ENCODE peak calls at places on chromosome 17, in eight cellular contexts. One of them, this sample, is unnamed. For H3K9me3, the result is how much of the 10 kb centered on the place peaks cover.

GRCh38 chr17:28523876-28524275 is 17.7 kb downstream of the FOXN1 start:
- DNase-seq in stomach: no peak
- DNase-seq in breast epithelium: no peak
- DNase-seq in CD8-positive, alpha-beta T cell: no peak
- DNase-seq in tibial nerve: no peak
- DNase-seq in Caco-2: no peak
- DNase-seq in adrenal gland: no peak
- DNase-seq in upper lobe of right lung: no peak
- DNase-seq in this sample: no peak

GRCh38 chr17:40168262-40168832 is 8.9 kb upstream of the RAPGEFL1 start:
- DNase-seq in breast epithelium: no peak
- DNase-seq in upper lobe of right lung: peak
- DNase-seq in CD8-positive, alpha-beta T cell: peak
- DNase-seq in tibial nerve: peak
- DNase-seq in adrenal gland: peak
- DNase-seq in stomach: peak
- DNase-seq in Caco-2: peak
- DNase-seq in this sample: peak

GRCh38 chr17:57745242-57745641 is at the start of gene CCDC182:
- DNase-seq in tibial nerve: no peak
- DNase-seq in upper lobe of right lung: no peak
- DNase-seq in breast epithelium: no peak
- DNase-seq in CD8-positive, alpha-beta T cell: no peak
- DNase-seq in adrenal gland: no peak
- DNase-seq in Caco-2: no peak
- DNase-seq in stomach: no peak
- DNase-seq in this sample: no peak

GRCh38 chr17:427891-428290 is 75.3 kb upstream of the RPH3AL start:
- DNase-seq in adrenal gland: no peak
- DNase-seq in CD8-positive, alpha-beta T cell: no peak
- DNase-seq in upper lobe of right lung: no peak
- DNase-seq in breast epithelium: no peak
- DNase-seq in tibial nerve: no peak
- DNase-seq in stomach: no peak
- DNase-seq in Caco-2: no peak
- DNase-seq in this sample: no peak

GRCh38 chr17:41417576-41418015 is 6.8 kb downstream of the KRT37 start:
- DNase-seq in adrenal gland: no peak
- DNase-seq in CD8-positive, alpha-beta T cell: no peak
- DNase-seq in stomach: no peak
- DNase-seq in upper lobe of right lung: no peak
- DNase-seq in Caco-2: peak
- DNase-seq in tibial nerve: no peak
- DNase-seq in breast epithelium: no peak
- DNase-seq in this sample: peak

GRCh38 chr17:57524790-57525543 is 220.1 kb downstream of the CCDC182 start:
- DNase-seq in CD8-positive, alpha-beta T cell: no peak
- DNase-seq in breast epithelium: no peak
- DNase-seq in stomach: no peak
- DNase-seq in Caco-2: no peak
- DNase-seq in tibial nerve: no peak
- DNase-seq in upper lobe of right lung: no peak
- DNase-seq in adrenal gland: no peak
- DNase-seq in this sample: no peak

GRCh38 chr17:50601789-50602375 is 32.8 kb upstream of the ABCC3 start:
- DNase-seq in breast epithelium: no peak
- DNase-seq in Caco-2: no peak
- DNase-seq in tibial nerve: no peak
- DNase-seq in adrenal gland: no peak
- DNase-seq in stomach: no peak
- DNase-seq in CD8-positive, alpha-beta T cell: no peak
- DNase-seq in upper lobe of right lung: no peak
- DNase-seq in this sample: no peak

GRCh38 chr17:11797803-11798202 is 199.5 kb downstream of the ZNF18 start:
- DNase-seq in Caco-2: no peak
- DNase-seq in stomach: no peak
- DNase-seq in tibial nerve: no peak
- DNase-seq in CD8-positive, alpha-beta T cell: no peak
- DNase-seq in upper lobe of right lung: no peak
- DNase-seq in adrenal gland: no peak
- DNase-seq in breast epithelium: no peak
- DNase-seq in this sample: no peak

GRCh38 chr17:42178817-42179216 is 2.1 kb downstream of the KCNH4 start:
- DNase-seq in tibial nerve: no peak
- DNase-seq in Caco-2: no peak
- DNase-seq in breast epithelium: no peak
- DNase-seq in upper lobe of right lung: no peak
- DNase-seq in stomach: no peak
- DNase-seq in adrenal gland: no peak
- DNase-seq in CD8-positive, alpha-beta T cell: no peak
- DNase-seq in this sample: no peak

GRCh38 chr17:57577751-57578607 is 167.1 kb downstream of the CCDC182 start:
- DNase-seq in stomach: no peak
- DNase-seq in adrenal gland: peak
- DNase-seq in tibial nerve: peak
- DNase-seq in breast epithelium: no peak
- DNase-seq in CD8-positive, alpha-beta T cell: no peak
- DNase-seq in upper lobe of right lung: no peak
- DNase-seq in Caco-2: no peak
- DNase-seq in this sample: peak

GRCh38 chr17:10352866-10353265 is 19.9 kb downstream of the MYH13 start:
- DNase-seq in adrenal gland: no peak
- DNase-seq in breast epithelium: no peak
- DNase-seq in CD8-positive, alpha-beta T cell: no peak
- DNase-seq in tibial nerve: no peak
- DNase-seq in stomach: no peak
- DNase-seq in upper lobe of right lung: no peak
- DNase-seq in Caco-2: no peak
- DNase-seq in this sample: no peak

GRCh38 chr17:10349403-10349802 is 23.4 kb downstream of the MYH13 start:
- DNase-seq in stomach: no peak
- DNase-seq in Caco-2: no peak
- DNase-seq in upper lobe of right lung: no peak
- DNase-seq in breast epithelium: no peak
- DNase-seq in adrenal gland: no peak
- DNase-seq in tibial nerve: no peak
- DNase-seq in CD8-positive, alpha-beta T cell: no peak
- DNase-seq in this sample: no peak
- TF ChIP-seq CTCF in stomach: no peak
- TF ChIP-seq CTCF in Caco-2: no peak
- TF ChIP-seq CTCF in upper lobe of right lung: peak
- TF ChIP-seq CTCF in breast epithelium: no peak
- TF ChIP-seq CTCF in adrenal gland: no peak
- TF ChIP-seq CTCF in tibial nerve: no peak
- TF ChIP-seq CTCF in CD8-positive, alpha-beta T cell: no peak
- TF ChIP-seq CTCF in this sample: peak

DNA sequence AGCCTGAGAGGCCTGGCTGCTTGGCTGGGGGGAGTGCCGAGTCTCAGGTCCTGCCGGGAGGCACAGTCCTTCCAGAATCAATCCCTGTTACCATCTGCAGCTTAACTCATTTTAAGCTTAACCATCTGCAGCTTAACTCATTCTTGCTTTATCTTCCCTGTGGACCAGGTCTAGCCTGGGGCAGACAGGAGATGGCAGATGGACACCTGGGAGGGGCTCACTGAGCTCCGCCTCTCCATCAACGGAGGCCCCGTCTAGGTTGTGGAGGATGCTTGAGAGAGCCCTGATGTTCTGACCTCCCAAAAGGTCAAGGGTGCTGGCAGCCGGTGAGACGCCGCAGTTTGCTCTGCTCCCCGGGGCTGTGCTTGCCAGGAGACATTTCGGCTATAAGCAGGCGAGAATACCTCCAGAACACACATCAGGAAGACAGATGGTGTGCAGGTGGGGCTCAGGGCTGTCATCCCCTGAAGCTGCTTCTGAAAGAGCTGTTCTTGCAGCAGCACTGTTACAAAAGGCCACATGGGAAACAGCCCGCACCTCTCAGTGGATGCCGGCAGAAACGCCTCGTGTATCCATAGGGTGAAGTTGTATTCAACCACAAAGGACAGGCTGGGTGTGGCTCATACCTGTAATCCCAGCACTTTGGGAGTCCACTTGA is 41.3 kb downstream of the BAIAP2 start:
- DNase-seq in adrenal gland: no peak
- DNase-seq in Caco-2: no peak
- DNase-seq in stomach: no peak
- DNase-seq in upper lobe of right lung: no peak
- DNase-seq in CD8-positive, alpha-beta T cell: no peak
- DNase-seq in breast epithelium: no peak
- DNase-seq in tibial nerve: no peak
- DNase-seq in this sample: no peak
- H3K4me3 ChIP-seq in adrenal gland: no peak
- H3K4me3 ChIP-seq in Caco-2: no peak
- H3K4me3 ChIP-seq in stomach: no peak
- H3K4me3 ChIP-seq in upper lobe of right lung: no peak
- H3K4me3 ChIP-seq in CD8-positive, alpha-beta T cell: no peak
- H3K4me3 ChIP-seq in breast epithelium: no peak
- H3K4me3 ChIP-seq in tibial nerve: no peak
- H3K4me3 ChIP-seq in this sample: no peak

DNA sequence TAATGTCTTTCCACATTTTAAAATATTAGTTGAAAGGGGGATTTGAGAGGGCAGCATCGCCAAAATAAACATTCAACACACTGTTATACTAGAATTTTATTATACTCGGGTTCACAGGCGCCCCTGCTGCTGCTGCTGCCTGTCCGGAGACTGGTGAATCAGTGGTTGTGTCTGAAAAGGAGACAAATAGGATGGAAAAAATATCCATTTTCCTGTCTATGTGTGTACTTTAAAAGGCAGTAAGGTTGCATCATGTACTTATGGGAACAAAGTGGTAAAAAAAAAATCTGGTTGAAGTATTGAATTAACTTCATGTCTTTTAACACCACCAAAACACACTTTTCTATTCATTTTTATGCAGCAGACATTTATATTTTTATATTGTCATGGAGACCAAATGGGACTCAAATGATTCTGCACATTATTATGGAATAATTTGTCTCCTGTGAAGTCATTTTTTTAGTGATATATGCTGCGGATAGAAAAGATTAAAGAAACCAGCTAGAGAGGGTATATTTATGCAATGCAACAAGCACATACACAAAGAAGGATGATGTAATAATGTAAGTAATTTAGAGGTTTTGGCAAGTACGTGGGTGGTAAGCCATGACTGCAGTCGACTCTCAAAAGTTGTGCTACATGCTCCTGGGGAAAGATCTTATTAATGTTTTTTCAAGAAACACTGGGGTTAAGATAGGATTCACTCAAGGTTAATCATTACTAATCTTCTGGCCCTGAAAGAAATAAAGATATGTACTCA is 758.9 kb upstream of the SOX9 start:
- DNase-seq in upper lobe of right lung: no peak
- DNase-seq in CD8-positive, alpha-beta T cell: no peak
- DNase-seq in stomach: no peak
- DNase-seq in breast epithelium: no peak
- DNase-seq in Caco-2: no peak
- DNase-seq in tibial nerve: no peak
- DNase-seq in adrenal gland: no peak
- DNase-seq in this sample: no peak
- H3K9me3 ChIP-seq in upper lobe of right lung: under half
- H3K9me3 ChIP-seq in CD8-positive, alpha-beta T cell: under half
- H3K9me3 ChIP-seq in stomach: under half
- H3K9me3 ChIP-seq in breast epithelium: under half
- H3K9me3 ChIP-seq in Caco-2: under half
- H3K9me3 ChIP-seq in tibial nerve: under half
- H3K9me3 ChIP-seq in adrenal gland: under half
- H3K9me3 ChIP-seq in this sample: under half

GRCh38 chr17:81865733-81866439 is 5.3 kb downstream of the ARHGDIA start:
- DNase-seq in upper lobe of right lung: no peak
- DNase-seq in adrenal gland: no peak
- DNase-seq in tibial nerve: no peak
- DNase-seq in breast epithelium: no peak
- DNase-seq in CD8-positive, alpha-beta T cell: no peak
- DNase-seq in Caco-2: no peak
- DNase-seq in stomach: peak
- DNase-seq in this sample: no peak

GRCh38 chr17:81865358-81865732 is 5.0 kb upstream of the P4HB start:
- DNase-seq in upper lobe of right lung: no peak
- DNase-seq in breast epithelium: no peak
- DNase-seq in tibial nerve: no peak
- DNase-seq in CD8-positive, alpha-beta T cell: no peak
- DNase-seq in stomach: no peak
- DNase-seq in Caco-2: no peak
- DNase-seq in adrenal gland: no peak
- DNase-seq in this sample: no peak

GRCh38 chr17:81866440-81867122 is 4.6 kb downstream of the ARHGDIA start:
- DNase-seq in stomach: no peak
- DNase-seq in upper lobe of right lung: no peak
- DNase-seq in Caco-2: no peak
- DNase-seq in adrenal gland: no peak
- DNase-seq in CD8-positive, alpha-beta T cell: no peak
- DNase-seq in breast epithelium: no peak
- DNase-seq in tibial nerve: no peak
- DNase-seq in this sample: no peak

GRCh38 chr17:81863123-81863675 is 2.9 kb upstream of the P4HB start:
- DNase-seq in CD8-positive, alpha-beta T cell: no peak
- DNase-seq in breast epithelium: no peak
- DNase-seq in tibial nerve: no peak
- DNase-seq in upper lobe of right lung: no peak
- DNase-seq in stomach: no peak
- DNase-seq in Caco-2: no peak
- DNase-seq in adrenal gland: no peak
- DNase-seq in this sample: no peak

GRCh38 chr17:81863833-81864768 is 3.8 kb upstream of the P4HB start:
- DNase-seq in stomach: no peak
- DNase-seq in CD8-positive, alpha-beta T cell: no peak
- DNase-seq in Caco-2: no peak
- DNase-seq in tibial nerve: no peak
- DNase-seq in adrenal gland: no peak
- DNase-seq in upper lobe of right lung: no peak
- DNase-seq in breast epithelium: no peak
- DNase-seq in this sample: no peak
- TF ChIP-seq CTCF in stomach: no peak
- TF ChIP-seq CTCF in CD8-positive, alpha-beta T cell: no peak
- TF ChIP-seq CTCF in Caco-2: no peak
- TF ChIP-seq CTCF in tibial nerve: no peak
- TF ChIP-seq CTCF in adrenal gland: no peak
- TF ChIP-seq CTCF in upper lobe of right lung: no peak
- TF ChIP-seq CTCF in breast epithelium: no peak
- TF ChIP-seq CTCF in this sample: no peak

DNA sequence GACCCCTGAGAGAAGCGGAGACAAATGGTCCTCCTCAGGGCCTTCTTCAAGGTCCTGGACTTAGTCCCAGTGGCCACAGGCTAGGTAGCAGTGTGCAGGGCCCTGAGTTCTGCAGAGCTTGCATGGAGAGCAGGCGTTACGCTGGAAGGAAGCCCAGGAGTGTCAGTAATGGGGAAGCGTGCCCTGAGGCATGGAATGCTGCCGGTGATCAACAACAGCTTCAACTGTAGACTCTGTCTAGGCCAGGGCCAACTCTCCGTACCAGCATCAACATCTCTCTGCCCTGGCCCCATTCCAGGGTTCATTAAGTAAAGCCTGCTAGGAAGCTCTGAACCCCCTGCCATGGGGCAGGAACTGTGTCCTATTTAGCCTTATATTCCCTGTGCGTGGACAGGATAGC is 568 bp upstream of the TNK1 start:
- DNase-seq in breast epithelium: peak
- DNase-seq in adrenal gland: peak
- DNase-seq in CD8-positive, alpha-beta T cell: no peak
- DNase-seq in tibial nerve: peak
- DNase-seq in Caco-2: no peak
- DNase-seq in stomach: peak
- DNase-seq in upper lobe of right lung: peak
- DNase-seq in this sample: peak
- H3K4me3 ChIP-seq in breast epithelium: peak
- H3K4me3 ChIP-seq in adrenal gland: no peak
- H3K4me3 ChIP-seq in CD8-positive, alpha-beta T cell: no peak
- H3K4me3 ChIP-seq in tibial nerve: peak
- H3K4me3 ChIP-seq in Caco-2: peak
- H3K4me3 ChIP-seq in stomach: peak
- H3K4me3 ChIP-seq in upper lobe of right lung: peak
- H3K4me3 ChIP-seq in this sample: peak

This sample was measured in hepatocyte.